ENCODE peak calls at places on chromosomes 12 and 14, in four cellular contexts. One of them, this sample, is unnamed. For H3K4me1, the result is how much of the 10 kb centered on the place peaks cover.

GRCh38 chr14:102390486-102390885 is 27.7 kb downstream of the TECPR2 start:
- DNase-seq in naive thymus-derived CD4-positive, alpha-beta T cell: no peak
- DNase-seq in colonic mucosa: no peak
- DNase-seq in suprapubic skin: no peak
- DNase-seq in this sample: no peak

GRCh38 chr12:19095331-19095730 is 34.2 kb upstream of the PLEKHA5 start:
- DNase-seq in naive thymus-derived CD4-positive, alpha-beta T cell: no peak
- DNase-seq in suprapubic skin: no peak
- DNase-seq in colonic mucosa: no peak
- DNase-seq in this sample: no peak

GRCh38 chr12:85781751-85782150 is 54.5 kb downstream of the RASSF9 start:
- DNase-seq in colonic mucosa: no peak
- DNase-seq in suprapubic skin: no peak
- DNase-seq in naive thymus-derived CD4-positive, alpha-beta T cell: no peak
- DNase-seq in this sample: no peak

GRCh38 chr12:8034802-8035201 is 2.3 kb downstream of the FOXJ2 start:
- DNase-seq in naive thymus-derived CD4-positive, alpha-beta T cell: no peak
- DNase-seq in suprapubic skin: no peak
- DNase-seq in colonic mucosa: no peak
- DNase-seq in this sample: no peak

GRCh38 chr14:75630695-75631452 is 29.8 kb downstream of the ERG28 start:
- DNase-seq in suprapubic skin: no peak
- DNase-seq in naive thymus-derived CD4-positive, alpha-beta T cell: no peak
- DNase-seq in colonic mucosa: no peak
- DNase-seq in this sample: no peak

GRCh38 chr12:102421801-102422583 is 58.4 kb downstream of the IGF1 start:
- DNase-seq in colonic mucosa: no peak
- DNase-seq in naive thymus-derived CD4-positive, alpha-beta T cell: no peak
- DNase-seq in suprapubic skin: no peak
- DNase-seq in this sample: no peak

GRCh38 chr12:102965281-102966155 is 8.0 kb downstream of the ASCL1 start:
- DNase-seq in colonic mucosa: no peak
- DNase-seq in naive thymus-derived CD4-positive, alpha-beta T cell: no peak
- DNase-seq in suprapubic skin: no peak
- DNase-seq in this sample: no peak

GRCh38 chr14:99522457-99522891 is 41.3 kb downstream of the CCNK start:
- DNase-seq in colonic mucosa: no peak
- DNase-seq in naive thymus-derived CD4-positive, alpha-beta T cell: no peak
- DNase-seq in suprapubic skin: no peak
- DNase-seq in this sample: peak

GRCh38 chr14:60861545-60862147 is 119.2 kb downstream of the TRMT5 start:
- DNase-seq in naive thymus-derived CD4-positive, alpha-beta T cell: no peak
- DNase-seq in colonic mucosa: no peak
- DNase-seq in suprapubic skin: no peak
- DNase-seq in this sample: no peak

GRCh38 chr14:37232907-37233481 is 35.3 kb downstream of the MIPOL1 start:
- DNase-seq in suprapubic skin: no peak
- DNase-seq in colonic mucosa: no peak
- DNase-seq in naive thymus-derived CD4-positive, alpha-beta T cell: no peak
- DNase-seq in this sample: no peak

GRCh38 chr12:119808441-119808840 is 68.7 kb downstream of the CIT start:
- DNase-seq in suprapubic skin: no peak
- DNase-seq in naive thymus-derived CD4-positive, alpha-beta T cell: no peak
- DNase-seq in colonic mucosa: no peak
- DNase-seq in this sample: no peak

GRCh38 chr12:104567832-104568490 is 111.2 kb downstream of the CHST11 start:
- DNase-seq in naive thymus-derived CD4-positive, alpha-beta T cell: no peak
- DNase-seq in colonic mucosa: no peak
- DNase-seq in suprapubic skin: no peak
- DNase-seq in this sample: no peak

GRCh38 chr12:100593490-100593889 is 20.0 kb downstream of the GAS2L3 start:
- DNase-seq in suprapubic skin: no peak
- DNase-seq in colonic mucosa: no peak
- DNase-seq in naive thymus-derived CD4-positive, alpha-beta T cell: no peak
- DNase-seq in this sample: no peak

GRCh38 chr12:133236144-133236543 is 467 bp upstream of the ANHX start:
- DNase-seq in colonic mucosa: no peak
- DNase-seq in naive thymus-derived CD4-positive, alpha-beta T cell: no peak
- DNase-seq in suprapubic skin: no peak
- DNase-seq in this sample: no peak

GRCh38 chr12:93145086-93145485 is 216.0 kb upstream of the EEA1 start:
- DNase-seq in colonic mucosa: no peak
- DNase-seq in naive thymus-derived CD4-positive, alpha-beta T cell: no peak
- DNase-seq in suprapubic skin: no peak
- DNase-seq in this sample: no peak

GRCh38 chr12:3083241-3083921 is 6.2 kb downstream of the TSPAN9 start:
- DNase-seq in colonic mucosa: no peak
- DNase-seq in naive thymus-derived CD4-positive, alpha-beta T cell: no peak
- DNase-seq in suprapubic skin: no peak
- DNase-seq in this sample: no peak

GRCh38 chr12:77108707-77109106 is 43.3 kb upstream of the E2F7 start:
- DNase-seq in colonic mucosa: no peak
- DNase-seq in naive thymus-derived CD4-positive, alpha-beta T cell: no peak
- DNase-seq in suprapubic skin: no peak
- DNase-seq in this sample: no peak

GRCh38 chr14:70660967-70661871 is 19.5 kb downstream of the TTC9 start:
- DNase-seq in suprapubic skin: no peak
- DNase-seq in colonic mucosa: peak
- DNase-seq in naive thymus-derived CD4-positive, alpha-beta T cell: peak
- DNase-seq in this sample: no peak

GRCh38 chr12:23631991-23632390 is 317.5 kb downstream of the SOX5 start:
- DNase-seq in suprapubic skin: no peak
- DNase-seq in colonic mucosa: no peak
- DNase-seq in naive thymus-derived CD4-positive, alpha-beta T cell: no peak
- DNase-seq in this sample: no peak

GRCh38 chr14:85528080-85528881 is 1.7 kb upstream of the FLRT2 start:
- DNase-seq in naive thymus-derived CD4-positive, alpha-beta T cell: no peak
- DNase-seq in suprapubic skin: no peak
- DNase-seq in colonic mucosa: peak
- DNase-seq in this sample: no peak

GRCh38 chr12:53743277-53744129 is 8.3 kb downstream of the CISTR start:
- DNase-seq in naive thymus-derived CD4-positive, alpha-beta T cell: peak
- DNase-seq in colonic mucosa: peak
- DNase-seq in suprapubic skin: no peak
- DNase-seq in this sample: no peak

GRCh38 chr12:130818381-130819247 is 20.4 kb downstream of the STX2 start:
- DNase-seq in colonic mucosa: peak
- DNase-seq in suprapubic skin: no peak
- DNase-seq in naive thymus-derived CD4-positive, alpha-beta T cell: peak
- DNase-seq in this sample: no peak

GRCh38 chr14:80211143-80212024 is at the start of gene DIO2:
- DNase-seq in suprapubic skin: no peak
- DNase-seq in colonic mucosa: no peak
- DNase-seq in naive thymus-derived CD4-positive, alpha-beta T cell: no peak
- DNase-seq in this sample: no peak

GRCh38 chr14:39491134-39491541 is 58.9 kb upstream of the FBXO33 start:
- DNase-seq in naive thymus-derived CD4-positive, alpha-beta T cell: peak
- DNase-seq in suprapubic skin: no peak
- DNase-seq in colonic mucosa: no peak
- DNase-seq in this sample: no peak

GRCh38 chr14:62428429-62429203 is 616.6 kb downstream of the KCNH5 start:
- DNase-seq in colonic mucosa: no peak
- DNase-seq in naive thymus-derived CD4-positive, alpha-beta T cell: no peak
- DNase-seq in suprapubic skin: no peak
- DNase-seq in this sample: peak

GRCh38 chr12:38886064-38886463 is 19.3 kb downstream of the CPNE8 start:
- DNase-seq in naive thymus-derived CD4-positive, alpha-beta T cell: no peak
- DNase-seq in suprapubic skin: no peak
- DNase-seq in colonic mucosa: peak
- DNase-seq in this sample: peak

GRCh38 chr12:2639020-2639298 is 155.8 kb upstream of the FKBP4 start:
- DNase-seq in naive thymus-derived CD4-positive, alpha-beta T cell: no peak
- DNase-seq in colonic mucosa: no peak
- DNase-seq in suprapubic skin: no peak
- DNase-seq in this sample: no peak

GRCh38 chr12:78375461-78375860 is 489.1 kb upstream of the SYT1 start:
- DNase-seq in colonic mucosa: no peak
- DNase-seq in suprapubic skin: no peak
- DNase-seq in naive thymus-derived CD4-positive, alpha-beta T cell: no peak
- DNase-seq in this sample: no peak

GRCh38 chr12:591571-592505 is 71.4 kb downstream of the NINJ2 start:
- DNase-seq in naive thymus-derived CD4-positive, alpha-beta T cell: no peak
- DNase-seq in colonic mucosa: no peak
- DNase-seq in suprapubic skin: no peak
- DNase-seq in this sample: no peak

GRCh38 chr12:588658-589057 is 74.6 kb downstream of the NINJ2 start:
- DNase-seq in suprapubic skin: no peak
- DNase-seq in colonic mucosa: no peak
- DNase-seq in naive thymus-derived CD4-positive, alpha-beta T cell: no peak
- DNase-seq in this sample: no peak

GRCh38 chr12:591167-591570 is 72.1 kb downstream of the NINJ2 start:
- DNase-seq in colonic mucosa: no peak
- DNase-seq in naive thymus-derived CD4-positive, alpha-beta T cell: no peak
- DNase-seq in suprapubic skin: no peak
- DNase-seq in this sample: no peak

GRCh38 chr12:587551-588322 is 75.5 kb downstream of the NINJ2 start:
- DNase-seq in colonic mucosa: no peak
- DNase-seq in suprapubic skin: no peak
- DNase-seq in naive thymus-derived CD4-positive, alpha-beta T cell: no peak
- DNase-seq in this sample: no peak

DNA sequence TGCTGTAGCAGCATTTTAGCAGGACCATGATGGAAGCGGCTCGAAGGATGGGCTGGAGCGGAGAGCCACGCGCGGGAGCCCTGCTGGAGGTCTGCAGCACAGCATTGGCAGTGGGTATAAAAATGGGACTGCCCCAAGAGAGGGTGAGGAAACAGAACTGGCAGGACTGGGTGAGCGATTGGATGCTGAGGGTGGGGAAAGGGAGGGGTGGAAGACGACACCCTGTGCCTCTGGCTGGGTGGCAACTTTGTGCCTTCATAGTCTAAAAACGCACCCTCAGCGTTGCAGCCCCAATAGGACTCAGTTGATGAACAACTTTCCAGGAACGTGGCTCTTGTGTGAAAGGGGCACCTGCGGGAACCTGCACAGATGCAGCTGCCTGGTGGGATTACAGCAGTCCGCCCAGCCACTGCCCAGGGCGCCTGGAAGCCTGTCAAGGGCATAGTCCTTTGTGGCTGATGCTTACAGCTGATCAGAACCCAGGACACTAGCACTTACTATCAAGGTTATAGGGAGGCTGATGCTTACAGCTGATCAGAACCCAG is 73.0 kb downstream of the NINJ2 start:
- DNase-seq in suprapubic skin: no peak
- DNase-seq in colonic mucosa: no peak
- DNase-seq in naive thymus-derived CD4-positive, alpha-beta T cell: no peak
- DNase-seq in this sample: no peak
- H3K4me1 ChIP-seq in suprapubic skin: under half
- H3K4me1 ChIP-seq in colonic mucosa: under half
- H3K4me1 ChIP-seq in naive thymus-derived CD4-positive, alpha-beta T cell: under half
- H3K4me1 ChIP-seq in this sample: under half

DNA sequence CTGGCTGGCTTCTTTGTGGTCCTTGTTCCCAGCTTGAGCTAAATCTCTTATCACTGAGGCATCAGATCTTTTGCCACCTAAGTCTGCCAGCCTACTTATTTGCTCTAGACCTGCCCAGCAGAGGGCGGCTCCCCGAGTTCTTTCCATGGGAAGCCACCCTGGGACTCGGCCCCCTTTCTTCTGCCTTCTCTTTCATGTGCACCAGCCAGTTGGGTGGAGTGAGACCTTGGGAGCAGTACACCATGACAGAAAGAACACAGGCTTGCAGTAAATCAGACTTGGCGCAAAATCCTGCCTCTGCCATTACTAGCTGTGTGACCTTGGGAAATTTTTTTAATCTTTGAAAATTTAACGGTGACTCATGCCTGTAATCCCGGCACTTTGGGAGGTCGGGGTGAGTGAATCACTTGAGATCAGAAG is 7.4 kb downstream of the SMAGP start:
- DNase-seq in colonic mucosa: peak
- DNase-seq in naive thymus-derived CD4-positive, alpha-beta T cell: no peak
- DNase-seq in suprapubic skin: no peak
- DNase-seq in this sample: no peak
- H3K27ac ChIP-seq in colonic mucosa: no peak
- H3K27ac ChIP-seq in naive thymus-derived CD4-positive, alpha-beta T cell: no peak
- H3K27ac ChIP-seq in suprapubic skin: no peak
- H3K27ac ChIP-seq in this sample: no peak

DNA sequence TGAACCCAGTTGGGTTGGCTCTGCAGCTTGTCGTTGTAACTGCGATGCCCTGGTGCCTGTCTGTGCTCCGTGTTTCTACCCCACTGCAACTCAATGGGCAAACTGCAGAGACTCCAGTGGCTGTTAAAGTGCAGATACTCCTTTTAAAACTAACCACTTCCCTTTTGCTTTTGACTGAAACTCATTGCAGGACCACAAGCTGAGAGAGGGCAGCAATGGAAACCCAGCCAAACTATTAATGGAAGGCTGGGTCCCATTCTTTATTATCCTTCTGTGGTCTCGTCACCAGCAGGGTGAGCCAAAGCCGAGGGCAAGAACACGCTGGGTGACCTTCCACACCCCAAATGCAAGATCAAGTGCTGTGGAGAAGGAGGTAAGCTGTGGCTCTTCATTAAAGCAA is 910.4 kb downstream of the VRK1 start:
- DNase-seq in colonic mucosa: no peak
- DNase-seq in naive thymus-derived CD4-positive, alpha-beta T cell: no peak
- DNase-seq in suprapubic skin: no peak
- DNase-seq in this sample: no peak
- H3K4me3 ChIP-seq in colonic mucosa: no peak
- H3K4me3 ChIP-seq in naive thymus-derived CD4-positive, alpha-beta T cell: peak
- H3K4me3 ChIP-seq in suprapubic skin: no peak
- H3K4me3 ChIP-seq in this sample: no peak

DNA sequence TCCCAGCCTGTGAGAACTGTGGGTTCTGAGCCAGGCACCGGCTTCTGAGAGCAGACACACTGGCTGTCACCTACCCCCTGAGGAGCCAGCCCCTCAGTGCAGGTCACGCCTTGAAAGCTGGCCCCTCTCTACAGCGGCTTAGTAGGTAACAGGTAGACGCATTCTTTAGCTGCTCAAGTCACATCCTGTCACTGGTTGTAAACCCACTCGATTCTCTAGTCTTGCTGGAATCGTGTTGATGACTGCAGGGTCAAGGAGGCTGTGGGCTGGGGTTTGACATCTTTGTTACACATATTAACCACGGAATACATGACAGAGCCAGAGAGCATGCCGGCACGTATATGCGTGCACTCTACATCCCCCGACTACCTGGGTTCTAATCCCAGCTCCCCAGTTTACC is 210.6 kb downstream of the ETV6 start:
- DNase-seq in suprapubic skin: no peak
- DNase-seq in naive thymus-derived CD4-positive, alpha-beta T cell: no peak
- DNase-seq in colonic mucosa: no peak
- DNase-seq in this sample: no peak
- H3K4me1 ChIP-seq in suprapubic skin: half or more
- H3K4me1 ChIP-seq in naive thymus-derived CD4-positive, alpha-beta T cell: under half
- H3K4me1 ChIP-seq in colonic mucosa: under half
- H3K4me1 ChIP-seq in this sample: under half

DNA sequence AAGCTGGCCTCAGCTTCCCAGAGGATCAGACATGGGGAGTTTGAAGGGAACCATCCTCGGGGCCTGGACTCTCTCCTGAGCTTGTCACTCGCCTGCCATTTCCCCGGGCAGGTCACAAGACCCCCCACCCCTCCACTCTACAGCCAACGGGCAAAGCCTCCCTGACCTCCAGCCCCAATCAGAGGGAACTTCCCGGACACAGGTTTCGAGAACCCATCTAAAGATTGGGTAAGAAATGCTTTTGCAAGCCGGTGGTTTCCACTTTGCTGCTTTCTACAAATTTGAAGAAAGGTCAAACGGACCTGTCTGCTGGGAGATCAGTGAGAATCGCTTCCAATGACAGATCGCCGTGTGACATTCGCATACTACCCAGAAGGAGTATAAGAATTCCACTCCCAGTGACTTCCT is 89.6 kb downstream of the SCARB1 start:
- DNase-seq in naive thymus-derived CD4-positive, alpha-beta T cell: no peak
- DNase-seq in colonic mucosa: no peak
- DNase-seq in suprapubic skin: no peak
- DNase-seq in this sample: no peak
- H3K27ac ChIP-seq in naive thymus-derived CD4-positive, alpha-beta T cell: no peak
- H3K27ac ChIP-seq in colonic mucosa: no peak
- H3K27ac ChIP-seq in suprapubic skin: peak
- H3K27ac ChIP-seq in this sample: no peak

This sample was measured in RWPE2.